ENCODE peak calls at places on chromosomes 13 and 19, in five cellular contexts. One of them, this sample, is unnamed.

GRCh38 chr13:48804836-48805601 is 151.3 kb downstream of the CYSLTR2 start:
- DNase-seq in HCEC 1CT: peak; percentile 61
- DNase-seq in mucosa of gallbladder: no peak
- DNase-seq in HT1080: peak; percentile 67
- DNase-seq in astrocyte of the hippocampus: no peak
- DNase-seq in this sample: no peak

GRCh38 chr19:10149427-10149826 is 29.7 kb upstream of the EIF3G start:
- DNase-seq in HCEC 1CT: no peak
- DNase-seq in astrocyte of the hippocampus: no peak
- DNase-seq in mucosa of gallbladder: no peak
- DNase-seq in HT1080: no peak
- DNase-seq in this sample: no peak

GRCh38 chr19:18417250-18418033 is 1.8 kb upstream of the SSBP4 start:
- DNase-seq in HCEC 1CT: peak; percentile 69
- DNase-seq in HT1080: peak; percentile 72
- DNase-seq in mucosa of gallbladder: peak; percentile 70
- DNase-seq in astrocyte of the hippocampus: peak; percentile 88
- DNase-seq in this sample: peak; percentile 74

GRCh38 chr19:13118424-13119193 is 545 bp downstream of the NACC1 start:
- DNase-seq in astrocyte of the hippocampus: peak; percentile 71
- DNase-seq in HCEC 1CT: no peak
- DNase-seq in mucosa of gallbladder: no peak
- DNase-seq in HT1080: no peak
- DNase-seq in this sample: peak; percentile 49

GRCh38 chr19:45250832-45251451 is at the start of gene MARK4:
- DNase-seq in HCEC 1CT: peak; percentile 51
- DNase-seq in mucosa of gallbladder: no peak
- DNase-seq in astrocyte of the hippocampus: peak; percentile 76
- DNase-seq in HT1080: peak; percentile 20
- DNase-seq in this sample: peak; percentile 45

GRCh38 chr19:33689138-33689746 is 67.5 kb downstream of the CHST8 start:
- DNase-seq in HCEC 1CT: no peak
- DNase-seq in mucosa of gallbladder: no peak
- DNase-seq in HT1080: no peak
- DNase-seq in astrocyte of the hippocampus: no peak
- DNase-seq in this sample: no peak

GRCh38 chr19:51000426-51000825 is 978 bp downstream of the KLK8 start:
- DNase-seq in HCEC 1CT: no peak
- DNase-seq in mucosa of gallbladder: no peak
- DNase-seq in HT1080: no peak
- DNase-seq in astrocyte of the hippocampus: no peak
- DNase-seq in this sample: no peak

GRCh38 chr13:25874907-25875306 is 176.9 kb downstream of the SHISA2 start:
- DNase-seq in HCEC 1CT: no peak
- DNase-seq in astrocyte of the hippocampus: no peak
- DNase-seq in mucosa of gallbladder: no peak
- DNase-seq in HT1080: no peak
- DNase-seq in this sample: peak; percentile 27

GRCh38 chr13:85241045-85241444 is 558.2 kb downstream of the SLITRK6 start:
- DNase-seq in HCEC 1CT: peak; percentile 6
- DNase-seq in astrocyte of the hippocampus: peak; percentile 71
- DNase-seq in mucosa of gallbladder: no peak
- DNase-seq in HT1080: peak; percentile 80
- DNase-seq in this sample: peak; percentile 48

GRCh38 chr13:20161275-20161950 is 561 bp upstream of the GJA3 start:
- DNase-seq in HCEC 1CT: no peak
- DNase-seq in astrocyte of the hippocampus: peak; percentile 20
- DNase-seq in HT1080: no peak
- DNase-seq in mucosa of gallbladder: no peak
- DNase-seq in this sample: no peak

GRCh38 chr19:32061304-32061703 is 284.1 kb upstream of the ZNF507 start:
- DNase-seq in mucosa of gallbladder: no peak
- DNase-seq in astrocyte of the hippocampus: peak; percentile 39
- DNase-seq in HCEC 1CT: no peak
- DNase-seq in HT1080: no peak
- DNase-seq in this sample: no peak

GRCh38 chr19:48656840-48657474 is 11.0 kb upstream of the CA11 start:
- DNase-seq in astrocyte of the hippocampus: peak; percentile 92
- DNase-seq in HT1080: peak; percentile 75
- DNase-seq in HCEC 1CT: peak; percentile 91
- DNase-seq in mucosa of gallbladder: no peak
- DNase-seq in this sample: no peak

GRCh38 chr19:51327066-51327985 is 14.6 kb downstream of the VSIG10L start:
- DNase-seq in HCEC 1CT: no peak
- DNase-seq in mucosa of gallbladder: peak; percentile 48
- DNase-seq in HT1080: no peak
- DNase-seq in astrocyte of the hippocampus: peak; percentile 29
- DNase-seq in this sample: no peak

GRCh38 chr13:39599842-39600241 is 3.2 kb downstream of the LHFPL6 start:
- DNase-seq in astrocyte of the hippocampus: no peak
- DNase-seq in HT1080: no peak
- DNase-seq in mucosa of gallbladder: no peak
- DNase-seq in HCEC 1CT: peak; percentile 35
- DNase-seq in this sample: no peak

GRCh38 chr19:48194041-48194871 is 23.8 kb downstream of the ZSWIM9 start:
- DNase-seq in HT1080: no peak
- DNase-seq in mucosa of gallbladder: no peak
- DNase-seq in astrocyte of the hippocampus: peak; percentile 21
- DNase-seq in HCEC 1CT: no peak
- DNase-seq in this sample: no peak

GRCh38 chr13:43905435-43906031 is 25.8 kb downstream of the LACC1 start:
- DNase-seq in HCEC 1CT: peak; percentile 68
- DNase-seq in HT1080: peak; percentile 61
- DNase-seq in astrocyte of the hippocampus: peak; percentile 81
- DNase-seq in mucosa of gallbladder: peak; percentile 54
- DNase-seq in this sample: peak; percentile 9

GRCh38 chr19:11587973-11588631 is 9.2 kb upstream of the ZNF627 start:
- DNase-seq in HCEC 1CT: no peak
- DNase-seq in HT1080: no peak
- DNase-seq in astrocyte of the hippocampus: no peak
- DNase-seq in mucosa of gallbladder: no peak
- DNase-seq in this sample: no peak

GRCh38 chr13:23567792-23568480 is 2.3 kb upstream of the TNFRSF19 start:
- DNase-seq in astrocyte of the hippocampus: no peak
- DNase-seq in HCEC 1CT: no peak
- DNase-seq in mucosa of gallbladder: no peak
- DNase-seq in HT1080: no peak
- DNase-seq in this sample: no peak

GRCh38 chr19:40774916-40775631 is at the start of gene MIA:
- DNase-seq in astrocyte of the hippocampus: peak; percentile 27
- DNase-seq in HT1080: peak; percentile 80
- DNase-seq in HCEC 1CT: no peak
- DNase-seq in mucosa of gallbladder: no peak
- DNase-seq in this sample: no peak

GRCh38 chr13:111458739-111459138 is 138.3 kb downstream of the TEX29 start:
- DNase-seq in HT1080: no peak
- DNase-seq in HCEC 1CT: no peak
- DNase-seq in astrocyte of the hippocampus: no peak
- DNase-seq in mucosa of gallbladder: no peak
- DNase-seq in this sample: no peak

GRCh38 chr13:51922771-51923480 is 61.2 kb downstream of the CCDC70 start:
- DNase-seq in HCEC 1CT: no peak
- DNase-seq in mucosa of gallbladder: no peak
- DNase-seq in HT1080: no peak
- DNase-seq in astrocyte of the hippocampus: no peak
- DNase-seq in this sample: no peak

GRCh38 chr19:45030825-45031224 is 8.0 kb upstream of the CLASRP start:
- DNase-seq in astrocyte of the hippocampus: no peak
- DNase-seq in HT1080: no peak
- DNase-seq in HCEC 1CT: no peak
- DNase-seq in mucosa of gallbladder: no peak
- DNase-seq in this sample: no peak